ENCODE peak calls at places on chromosomes 2 and 18, in four cellular contexts. T, P, W and Q are unnamed samples.

GRCh38 chr2:118686364-118686763 is 161.1 kb downstream of the EN1 start:
- DNase-seq in T (no peak), P (no peak), W (no peak), Q (no peak)

GRCh38 chr2:162968306-162968705 is 129.7 kb upstream of the KCNH7 start:
- DNase-seq in T (no peak), P (no peak), W (no peak), Q (no peak)

GRCh38 chr2:170026361-170026760 is 151.6 kb upstream of the MYO3B start:
- DNase-seq in T (peak; percentile 46), P (no peak), W (no peak), Q (no peak)

GRCh38 chr18:22200611-22201225 is 31.3 kb downstream of the GATA6 start:
- DNase-seq in T (no peak), P (no peak), W (no peak), Q (no peak)

GRCh38 chr18:36544036-36544725 is 246.7 kb downstream of the FHOD3 start:
- DNase-seq in T (no peak), P (no peak), W (no peak), Q (no peak)

GRCh38 chr18:3321133-3321812 is 59.3 kb downstream of the MYL12B start:
- DNase-seq in T (peak; percentile 34), P (no peak), W (peak; percentile 94), Q (peak; percentile 96)

GRCh38 chr2:186255823-186256222 is 230.2 kb upstream of the ZC3H15 start:
- DNase-seq in T (no peak), P (no peak), W (peak; percentile 19), Q (no peak)

GRCh38 chr2:97996679-97997078 is 931 bp upstream of the TMEM131 start:
- DNase-seq in T (no peak), P (no peak), W (no peak), Q (no peak)

GRCh38 chr2:231714639-231715498 is 6.5 kb downstream of the PTMA start:
- DNase-seq in T (peak; percentile 49), P (peak; percentile 40), W (peak; percentile 60), Q (no peak)

GRCh38 chr2:175097297-175097696 is 70.7 kb downstream of the ATF2 start:
- DNase-seq in T (no peak), P (no peak), W (no peak), Q (peak; percentile 97)

GRCh38 chr18:27378396-27379094 is 193.4 kb upstream of the CHST9 start:
- DNase-seq in T (no peak), P (no peak), W (peak; percentile 3), Q (no peak)

GRCh38 chr2:109348645-109349554 is 219.9 kb downstream of the SH3RF3 start:
- DNase-seq in T (no peak), P (no peak), W (peak; percentile 46), Q (no peak)

GRCh38 chr2:212073360-212073759 is 465.2 kb downstream of the ERBB4 start:
- DNase-seq in T (no peak), P (no peak), W (no peak), Q (no peak)

GRCh38 chr2:8452296-8452695 is 229.6 kb upstream of the ID2 start:
- DNase-seq in T (no peak), P (no peak), W (no peak), Q (no peak)

GRCh38 chr2:204187513-204188088 is 251.0 kb downstream of the ICOS start:
- DNase-seq in T (no peak), P (no peak), W (no peak), Q (no peak)

GRCh38 chr2:205477016-205477705 is 205.1 kb upstream of the NRP2 start:
- DNase-seq in T (no peak), P (no peak), W (no peak), Q (peak; percentile 64)

GRCh38 chr2:73907840-73908452 is 15.1 kb downstream of the ACTG2 start:
- DNase-seq in T (peak; percentile 27), P (peak; percentile 26), W (no peak), Q (peak; percentile 62)

GRCh38 chr2:117856415-117857210 is 42.1 kb downstream of the DDX18 start:
- DNase-seq in T (no peak), P (no peak), W (peak; percentile 88), Q (peak; percentile 96)

GRCh38 chr2:45649855-45650806 is 1.3 kb upstream of the PRKCE start:
- DNase-seq in T (peak; percentile 54), P (no peak), W (peak; percentile 68), Q (peak; percentile 33)

GRCh38 chr2:113754989-113755689 is 1.3 kb downstream of the SLC35F5 start:
- DNase-seq in T (no peak), P (no peak), W (peak; percentile 34), Q (no peak)

GRCh38 chr2:10319892-10320574 is 17.3 kb downstream of the HPCAL1 start:
- DNase-seq in T (no peak), P (no peak), W (no peak), Q (no peak)

GRCh38 chr2:111119004-111119846 is 1.5 kb upstream of the BCL2L11 start:
- DNase-seq in T (no peak), P (no peak), W (peak; percentile 22), Q (no peak)

GRCh38 chr2:156748238-156748637 is 312.1 kb downstream of the GPD2 start:
- DNase-seq in T (no peak), P (no peak), W (no peak), Q (no peak)

GRCh38 chr2:47598476-47598875 is 184.5 kb upstream of the MSH6 start:
- DNase-seq in T (no peak), P (no peak), W (no peak), Q (no peak)

GRCh38 chr2:27857417-27858172 is 32.6 kb downstream of the RBKS start:
- DNase-seq in T (no peak), P (no peak), W (no peak), Q (peak; percentile 62)

GRCh38 chr2:37550197-37550596 is 121.2 kb downstream of the CDC42EP3 start:
- DNase-seq in T (no peak), P (no peak), W (no peak), Q (no peak)

GRCh38 chr18:79934311-79935097 is 16.9 kb downstream of the SLC66A2 start:
- DNase-seq in T (peak; percentile 13), P (no peak), W (no peak), Q (no peak)

GRCh38 chr2:120949027-120949956 is 213.6 kb downstream of the GLI2 start:
- DNase-seq in T (peak; percentile 38), P (no peak), W (peak; percentile 21), Q (no peak)

GRCh38 chr2:98412751-98413445 is 31.8 kb upstream of the INPP4A start:
- DNase-seq in T (peak; percentile 68), P (peak; percentile 54), W (peak; percentile 87), Q (peak; percentile 55)

GRCh38 chr2:218569661-218570500 is 1.2 kb downstream of the CNOT9 start:
- DNase-seq in T (no peak), P (no peak), W (peak; percentile 85), Q (peak; percentile 67)

GRCh38 chr2:120349125-120349921 is 3.4 kb downstream of the INHBB start:
- DNase-seq in T (no peak), P (no peak), W (no peak), Q (no peak)

GRCh38 chr2:67289921-67290371 is 107.2 kb upstream of the ETAA1 start:
- DNase-seq in T (no peak), P (no peak), W (peak; percentile 62), Q (peak; percentile 95)

GRCh38 chr2:182980115-182980514 is 58.1 kb downstream of the NCKAP1 start:
- DNase-seq in T (peak; percentile 24), P (no peak), W (peak; percentile 44), Q (peak; percentile 62)

GRCh38 chr2:210003394-210003793 is 956 bp downstream of the RPE start:
- DNase-seq in T (no peak), P (no peak), W (no peak), Q (no peak)
- H3K9ac ChIP-seq in T (peak overlapping the region; percentile 97), P (peak overlapping the region; percentile 92), W (peak overlapping the region; percentile 79), Q (peak overlapping the region; percentile 89)

GRCh38 chr2:33209976-33210375 is 263.2 kb downstream of the LTBP1 start:
- DNase-seq in T (no peak), P (no peak), W (peak; percentile 72), Q (peak; percentile 55)
- TF ChIP-seq FOS in T (no peak), P (no peak), W (no peak), Q (no peak)

GRCh38 chr2:71536311-71536710 is 83.0 kb downstream of the DYSF start:
- DNase-seq in T (no peak), P (no peak), W (no peak), Q (no peak)
- H3K9ac ChIP-seq in T (peak overlapping the region; percentile 58), P (no peak overlapping the region), W (no peak overlapping the region), Q (no peak overlapping the region)

GRCh38 chr2:136323935-136324334 is 206.0 kb upstream of the CXCR4 start:
- DNase-seq in T (no peak), P (no peak), W (no peak), Q (no peak)

GRCh38 chr2:136319651-136320050 is 201.7 kb upstream of the CXCR4 start:
- DNase-seq in T (no peak), P (no peak), W (no peak), Q (no peak)

GRCh38 chr2:136322436-136322835 is 204.5 kb upstream of the CXCR4 start:
- DNase-seq in T (no peak), P (no peak), W (no peak), Q (no peak)

GRCh38 chr2:136323212-136323611 is 205.3 kb upstream of the CXCR4 start:
- DNase-seq in T (no peak), P (no peak), W (no peak), Q (no peak)

DNA sequence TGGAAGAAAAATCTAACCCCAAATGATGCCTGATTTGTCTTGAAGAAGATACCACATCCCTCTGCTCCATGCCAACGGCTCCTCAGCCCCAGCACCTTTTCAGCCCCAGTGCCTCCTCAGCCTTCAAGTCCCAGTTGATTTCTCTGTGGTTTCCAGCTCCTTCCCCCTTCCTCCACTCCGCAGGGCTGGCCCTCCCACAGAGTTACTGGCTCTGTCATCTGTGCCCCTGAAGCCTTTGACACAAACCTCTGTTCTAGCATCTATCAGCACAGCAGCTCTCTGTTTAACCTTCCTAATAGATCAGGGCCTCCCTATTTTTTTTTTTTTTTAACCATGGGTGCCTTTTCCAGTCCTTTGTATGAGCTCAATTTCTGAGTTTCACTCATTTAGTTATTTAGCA is 201.3 kb upstream of the CXCR4 start:
- DNase-seq in T (no peak), P (no peak), W (no peak), Q (no peak)
- TF ChIP-seq FOS in T (no peak), P (no peak), W (no peak), Q (no peak)

GRCh38 chr18:48780151-48781001 is 170.4 kb downstream of the SMAD7 start:
- DNase-seq in T (no peak), P (no peak), W (peak; percentile 40), Q (peak; percentile 38)
- H3K9ac ChIP-seq in T (no peak overlapping the region), P (no peak overlapping the region), W (peak overlapping the region; percentile 32), Q (peak overlapping the region; percentile 10)